ENCODE peak calls at places on chromosomes 16 and 17, in eight cellular contexts. O is Peyer's patch, A is IMR-90, I is sigmoid colon, L is lower leg skin, V is body of pancreas, J is adrenal gland, N is gastrocnemius medialis. Z is an unnamed sample.
A peak's percentile ranks its signal among the peaks of the same experiment; 100 is the strongest.

GRCh38 chr17:41932821-41933389 is 2.5 kb downstream of the ODAD4 start:
- DNase-seq in O (no peak), A (no peak), I (no peak), L (no peak), V (no peak), J (no peak), N (no peak), Z (no peak)

GRCh38 chr17:53017227-53017626 is 805.5 kb upstream of the KIF2B start:
- DNase-seq in O (no peak), A (no peak), I (no peak), L (no peak), V (no peak), J (no peak), N (no peak), Z (no peak)

GRCh38 chr17:42617956-42618431 is 8.5 kb downstream of the TUBG1 start:
- DNase-seq in O (no peak), A (no peak), I (no peak), L (no peak), V (peak; percentile 32), J (no peak), N (peak; percentile 45), Z (peak; percentile 32)

GRCh38 chr16:78567713-78568112 is 468.3 kb downstream of the WWOX start:
- DNase-seq in O (no peak), A (no peak), I (no peak), L (no peak), V (no peak), J (no peak), N (no peak), Z (no peak)

GRCh38 chr17:27244481-27245223 is 49.3 kb upstream of the WSB1 start:
- DNase-seq in O (peak; percentile 60), A (peak; percentile 96), I (peak; percentile 91), L (peak; percentile 88), V (peak; percentile 45), J (peak; percentile 70), N (peak; percentile 80), Z (no peak)

GRCh38 chr17:65017375-65017774 is 39.2 kb downstream of the GNA13 start:
- DNase-seq in O (no peak), A (no peak), I (no peak), L (no peak), V (no peak), J (no peak), N (no peak), Z (no peak)

GRCh38 chr16:3170440-3171180 is 17.4 kb upstream of the OR1F1 start:
- DNase-seq in O (no peak), A (no peak), I (peak; percentile 65), L (no peak), V (no peak), J (no peak), N (no peak), Z (no peak)

GRCh38 chr16:27754788-27755690 is 205.1 kb downstream of the KATNIP start:
- DNase-seq in O (no peak), A (no peak), I (no peak), L (no peak), V (no peak), J (no peak), N (no peak), Z (no peak)

GRCh38 chr17:31286587-31286986 is 10.5 kb downstream of the OMG start:
- DNase-seq in O (no peak), A (no peak), I (no peak), L (no peak), V (no peak), J (no peak), N (no peak), Z (no peak)

GRCh38 chr17:27593232-27593856 is 37.6 kb upstream of the LGALS9 start:
- DNase-seq in O (no peak), A (no peak), I (no peak), L (no peak), V (no peak), J (no peak), N (peak; percentile 50), Z (no peak)

GRCh38 chr16:81694494-81695285 is 84.4 kb upstream of the PLCG2 start:
- DNase-seq in O (no peak), A (no peak), I (no peak), L (no peak), V (no peak), J (no peak), N (no peak), Z (peak; percentile 64)

GRCh38 chr16:24348511-24349290 is 92.6 kb downstream of the CACNG3 start:
- DNase-seq in O (no peak), A (no peak), I (no peak), L (no peak), V (no peak), J (no peak), N (no peak), Z (no peak)

GRCh38 chr16:77514500-77515225 is 79.8 kb upstream of the ADAMTS18 start:
- DNase-seq in O (no peak), A (no peak), I (no peak), L (no peak), V (no peak), J (no peak), N (no peak), Z (no peak)

GRCh38 chr17:79995691-79996090 is 40.0 kb downstream of the TBC1D16 start:
- DNase-seq in O (no peak), A (no peak), I (no peak), L (no peak), V (no peak), J (no peak), N (no peak), Z (no peak)

GRCh38 chr17:29347831-29348281 is 42.3 kb upstream of the TAOK1 start:
- DNase-seq in O (no peak), A (no peak), I (no peak), L (peak; percentile 20), V (no peak), J (no peak), N (no peak), Z (no peak)

GRCh38 chr16:20310421-20311395 is 16.6 kb downstream of the GP2 start:
- DNase-seq in O (no peak), A (no peak), I (no peak), L (no peak), V (peak; percentile 73), J (no peak), N (no peak), Z (no peak)

GRCh38 chr16:60608971-60609370 is 1427.3 kb downstream of the CDH8 start:
- DNase-seq in O (no peak), A (no peak), I (no peak), L (no peak), V (no peak), J (no peak), N (no peak), Z (no peak)

GRCh38 chr17:40303009-40303657 is 5.8 kb upstream of the RARA start:
- DNase-seq in O (peak; percentile 84), A (peak; percentile 82), I (no peak), L (peak; percentile 74), V (peak; percentile 64), J (no peak), N (peak; percentile 66), Z (peak; percentile 44)

GRCh38 chr16:48246066-48246465 is 1.3 kb downstream of the ABCC11 start:
- DNase-seq in O (no peak), A (peak; percentile 12), I (no peak), L (no peak), V (no peak), J (no peak), N (no peak), Z (no peak)

DNA sequence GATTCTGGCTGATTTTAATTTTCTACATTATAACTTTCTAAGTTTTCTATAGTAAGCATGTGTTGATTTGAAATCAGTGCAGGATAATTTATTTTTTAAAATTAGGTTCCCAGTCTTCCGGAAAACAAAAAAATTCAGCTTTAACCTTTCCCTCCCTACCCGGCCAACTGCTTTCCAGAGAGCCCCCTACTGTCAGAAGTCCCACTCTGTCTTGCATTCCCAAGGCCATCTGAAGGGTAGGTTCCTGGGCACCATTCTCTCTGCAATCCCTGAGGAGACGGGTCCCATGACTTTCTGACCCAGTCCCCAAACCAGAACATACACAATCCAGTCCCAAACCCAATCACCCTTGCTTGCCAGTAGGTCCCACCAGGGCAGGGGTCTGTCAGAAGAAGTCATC is 200.3 kb downstream of the CYLD start:
- DNase-seq in O (no peak), A (no peak), I (no peak), L (peak; percentile 61), V (no peak), J (no peak), N (no peak), Z (no peak)
- TF ChIP-seq CTCF in O (no peak), A (no peak), I (no peak), L (no peak), V (no peak), J (no peak), N (no peak), Z (no peak)

GRCh38 chr17:13513039-13513405 is 88.7 kb downstream of the HS3ST3A1 start:
- DNase-seq in O (no peak), A (peak; percentile 27), I (peak; percentile 70), L (no peak), V (no peak), J (no peak), N (no peak), Z (no peak)

GRCh38 chr17:13508916-13509315 is 92.8 kb downstream of the HS3ST3A1 start:
- DNase-seq in O (no peak), A (no peak), I (no peak), L (no peak), V (no peak), J (no peak), N (no peak), Z (no peak)

GRCh38 chr17:13510062-13510461 is 91.7 kb downstream of the HS3ST3A1 start:
- DNase-seq in O (no peak), A (peak; percentile 61), I (no peak), L (no peak), V (no peak), J (no peak), N (no peak), Z (no peak)

GRCh38 chr17:13509561-13509960 is 92.2 kb downstream of the HS3ST3A1 start:
- DNase-seq in O (no peak), A (peak; percentile 26), I (no peak), L (no peak), V (no peak), J (no peak), N (no peak), Z (no peak)
- TF ChIP-seq POLR2A in O (no peak), A (no peak), I (no peak), L (no peak), V (no peak), J (no peak), N (no peak), Z (no peak)

GRCh38 chr17:43907425-43907981 is at the start of gene MPP2:
- DNase-seq in O (peak; percentile 83), A (peak; percentile 58), I (peak; percentile 92), L (peak; percentile 95), V (peak; percentile 53), J (peak; percentile 57), N (peak; percentile 33), Z (peak; percentile 86)
- TF ChIP-seq CTCF in O (peak; percentile 15), A (peak; percentile 17), I (peak; percentile 31), L (no peak), V (peak; percentile 35), J (no peak), N (no peak), Z (peak; percentile 17)

DNA sequence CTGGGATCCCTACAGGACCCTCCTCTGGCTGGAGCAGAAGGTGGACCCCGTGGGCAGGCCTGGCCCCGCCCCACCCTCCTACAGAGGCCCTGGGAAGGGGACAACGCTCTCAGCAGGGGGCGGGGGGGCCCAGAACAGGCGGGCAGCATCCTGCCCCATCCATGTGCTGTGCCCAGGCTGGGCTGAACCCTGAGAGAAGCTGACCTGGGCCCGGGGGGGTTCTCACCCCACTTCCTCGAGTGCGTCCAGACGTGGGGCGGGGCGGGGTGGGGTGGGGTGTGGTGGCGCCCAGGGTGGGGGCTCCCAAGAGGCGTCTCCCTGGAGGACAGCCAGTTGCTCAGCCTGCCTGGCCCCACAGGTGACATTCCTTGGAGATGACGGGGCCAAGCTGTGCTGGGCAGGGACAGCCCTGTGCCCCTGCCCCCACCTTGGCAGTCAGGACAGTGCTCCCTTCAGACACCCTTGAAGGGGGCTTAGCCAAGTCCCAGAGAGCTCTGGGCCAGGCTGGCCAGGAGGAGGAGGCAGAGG is 390 bp upstream of the UNC13D start:
- DNase-seq in O (peak; percentile 86), A (no peak), I (peak; percentile 71), L (no peak), V (peak; percentile 84), J (peak; percentile 66), N (peak; percentile 74), Z (no peak)
- TF ChIP-seq POLR2A in O (no peak), A (no peak), I (no peak), L (no peak), V (no peak), J (no peak), N (no peak), Z (no peak)

Z was measured in suprapubic skin.